ENCODE peak calls at places on chromosomes 11 and 22, in five cellular contexts. T, G, M, P and B are unnamed samples.

GRCh38 chr11:134164490-134165370 is 59.0 kb downstream of the NCAPD3 start:
- DNase-seq in T (no peak), M (no peak), G (no peak), P (no peak), B (no peak)

GRCh38 chr11:94145916-94146315 is 17.3 kb downstream of the PANX1 start:
- DNase-seq in M (no peak), T (no peak), P (no peak), G (no peak), B (no peak)

GRCh38 chr11:11499300-11499699 is 122.5 kb downstream of the GALNT18 start:
- DNase-seq in T (no peak), P (no peak), M (no peak), G (no peak), B (no peak)

GRCh38 chr22:38861927-38862326 is 10.1 kb downstream of the CBX6 start:
- DNase-seq in M (no peak), G (no peak), T (no peak), P (no peak), B (no peak)

GRCh38 chr11:67644042-67644441 is 4.5 kb upstream of the TBX10 start:
- DNase-seq in G (no peak), P (peak; percentile 57), M (no peak), T (peak; percentile 38), B (no peak)

GRCh38 chr22:36141481-36141880 is 19.1 kb downstream of the APOL3 start:
- DNase-seq in T (no peak), G (no peak), P (no peak), M (no peak), B (no peak)

GRCh38 chr22:25492950-25493790 is 71.3 kb upstream of the GRK3 start:
- DNase-seq in T (no peak), M (peak; percentile 68), G (no peak), P (no peak), B (no peak)

GRCh38 chr11:94417386-94417987 is 16.3 kb upstream of the GPR83 start:
- DNase-seq in G (no peak), T (peak; percentile 15), P (no peak), M (no peak), B (no peak)

GRCh38 chr11:10703544-10703943 is 10.0 kb upstream of the IRAG1 start:
- DNase-seq in P (no peak), M (no peak), G (no peak), T (no peak), B (no peak)

GRCh38 chr11:120431633-120432032 is 79.9 kb upstream of the GRIK4 start:
- DNase-seq in M (no peak), G (no peak), P (no peak), T (no peak), B (no peak)

GRCh38 chr11:68200639-68201038 is 12.5 kb downstream of the KMT5B start:
- DNase-seq in T (no peak), M (no peak), G (no peak), P (no peak), B (no peak)

GRCh38 chr11:12777208-12777874 is 103.1 kb downstream of the TEAD1 start:
- DNase-seq in P (no peak), T (no peak), M (no peak), G (no peak), B (no peak)

GRCh38 chr11:65615950-65616574 is 486 bp downstream of the PCNX3 start:
- DNase-seq in P (no peak), T (no peak), M (no peak), G (no peak), B (no peak)

GRCh38 chr11:111730871-111731591 is 35.2 kb downstream of the PPP2R1B start:
- DNase-seq in M (peak; percentile 84), P (no peak), T (no peak), G (no peak), B (peak; percentile 58)

GRCh38 chr11:36098046-36098445 is 154.2 kb downstream of the LDLRAD3 start:
- DNase-seq in T (no peak), M (peak; percentile 77), P (no peak), G (no peak), B (no peak)

GRCh38 chr22:38718414-38718813 is 12.7 kb downstream of the GTPBP1 start:
- DNase-seq in M (peak; percentile 85), G (no peak), T (no peak), P (peak; percentile 91), B (no peak)

GRCh38 chr11:10728154-10728553 is 22.9 kb upstream of the CTR9 start:
- DNase-seq in P (no peak), M (no peak), G (no peak), T (no peak), B (no peak)

GRCh38 chr22:23137905-23138520 is 3.8 kb downstream of the RSPH14 start:
- DNase-seq in T (no peak), G (peak; percentile 83), M (no peak), P (no peak), B (no peak)

GRCh38 chr22:32754413-32755041 is 47.0 kb upstream of the TIMP3 start:
- DNase-seq in T (no peak), M (no peak), G (no peak), P (peak; percentile 64), B (no peak)

GRCh38 chr11:94885133-94885532 is 88.2 kb downstream of the CWC15 start:
- DNase-seq in P (peak; percentile 79), G (no peak), T (no peak), M (no peak), B (no peak)

GRCh38 chr11:108117746-108118371 is 3.5 kb upstream of the ACAT1 start:
- DNase-seq in M (no peak), P (peak; percentile 65), T (peak; percentile 60), G (no peak), B (no peak)

GRCh38 chr11:44627911-44628729 is 62.7 kb downstream of the CD82 start:
- DNase-seq in M (no peak), T (no peak), G (peak; percentile 31), P (no peak), B (peak; percentile 66)

GRCh38 chr11:110173775-110174644 is 80.8 kb downstream of the ZC3H12C start:
- DNase-seq in M (no peak), T (peak; percentile 97), P (no peak), G (peak; percentile 68), B (peak; percentile 68)

GRCh38 chr22:30556388-30556787 is 9.8 kb upstream of the SEC14L6 start:
- DNase-seq in G (no peak), M (no peak), P (no peak), T (no peak), B (no peak)

GRCh38 chr11:97754976-97755375 is 1265.8 kb upstream of the CNTN5 start:
- DNase-seq in G (no peak), T (no peak), M (no peak), P (no peak), B (no peak)

GRCh38 chr11:22337571-22338464 is at the start of gene SLC17A6:
- DNase-seq in P (no peak), M (no peak), G (no peak), T (peak; percentile 29), B (no peak)

GRCh38 chr11:46930089-46930488 is 6.5 kb upstream of the CSTPP1 start:
- DNase-seq in G (no peak), M (no peak), T (no peak), P (peak; percentile 99), B (peak; percentile 28)

GRCh38 chr11:101049123-101049522 is 80.5 kb downstream of the PGR start:
- DNase-seq in P (peak; percentile 69), M (no peak), T (peak; percentile 10), G (no peak), B (no peak)

GRCh38 chr22:29810156-29810555 is 27.9 kb downstream of the ASCC2 start:
- DNase-seq in P (no peak), T (no peak), M (no peak), G (no peak), B (no peak)

DNA sequence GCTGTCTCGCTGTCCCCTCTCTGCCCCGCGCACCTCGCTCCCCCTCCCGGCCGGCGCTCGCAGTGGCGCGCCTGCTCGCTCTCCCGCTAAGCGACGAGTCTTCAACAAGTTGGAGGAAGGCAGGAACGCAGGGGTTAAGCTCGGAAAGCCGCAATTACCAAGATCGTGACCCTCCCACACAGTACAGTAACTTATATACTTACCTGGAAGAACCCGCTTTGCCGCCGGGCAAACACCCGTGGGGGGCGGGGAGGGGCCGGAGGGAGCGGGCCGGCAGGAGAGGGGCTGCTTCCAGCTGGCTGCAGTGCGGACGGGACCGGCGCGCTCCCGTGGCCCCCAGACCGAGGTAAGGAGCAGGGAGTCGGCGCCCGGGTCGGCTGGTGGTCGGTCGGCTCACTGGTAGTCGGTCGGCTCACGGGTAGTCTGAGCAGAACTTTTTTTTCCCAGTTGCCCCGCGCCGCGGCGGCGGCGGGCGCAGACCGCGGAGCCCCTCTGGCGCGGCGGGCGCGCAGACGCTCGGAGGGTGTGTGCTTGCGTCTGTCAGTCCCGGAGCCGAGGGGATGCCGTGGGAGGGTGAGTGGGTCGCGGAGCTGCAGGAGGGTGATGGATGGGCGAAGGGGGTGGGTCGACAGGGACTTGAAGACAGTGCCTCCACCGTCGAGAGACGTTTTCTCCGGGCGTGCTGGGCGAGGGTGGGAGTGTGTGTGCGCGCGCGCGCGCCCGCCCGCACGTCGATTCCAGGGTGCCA is 101.2 kb upstream of the HSD17B12 start:
- DNase-seq in T (peak; percentile 32), P (no peak), G (no peak), M (peak; percentile 74), B (peak; percentile 70)
- H3K4me1 ChIP-seq in T (peaks cover 13% of the 10 kb centered on the region), P (no peaks in the 10 kb centered on the region), G (peaks cover 16% of the 10 kb centered on the region), M (peaks cover 12% of the 10 kb centered on the region), B (peaks cover 19% of the 10 kb centered on the region)

GRCh38 chr11:4704054-4704789 is at the start of gene MMP26:
- DNase-seq in T (no peak), P (no peak), G (no peak), M (no peak), B (no peak)

GRCh38 chr11:4697583-4697982 is at the start of gene OR51E2:
- DNase-seq in G (no peak), T (no peak), M (no peak), P (no peak), B (no peak)

GRCh38 chr11:4699697-4700435 is 2.2 kb upstream of the OR51E2 start:
- DNase-seq in G (no peak), T (no peak), M (no peak), P (no peak), B (no peak)

GRCh38 chr11:4704790-4705334 is 278 bp downstream of the MMP26 start:
- DNase-seq in T (no peak), G (no peak), P (no peak), M (no peak), B (no peak)

DNA sequence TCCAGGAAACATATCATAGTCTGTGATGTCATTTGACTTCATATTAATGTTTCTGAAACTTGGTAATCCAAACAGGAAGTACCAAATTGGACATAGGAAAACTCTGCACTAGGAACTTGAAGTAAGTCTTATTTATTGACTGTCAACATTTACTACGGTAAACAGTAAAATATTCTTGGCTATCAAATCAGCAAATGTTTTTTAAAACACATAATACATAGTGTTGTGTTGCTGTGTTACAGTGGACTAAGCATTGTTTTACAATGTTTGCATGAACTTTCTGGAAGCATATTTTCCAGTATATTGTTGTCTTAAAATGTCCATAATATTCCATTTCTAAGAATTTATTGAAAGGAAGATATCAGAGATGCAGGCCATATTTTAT is 2.8 kb upstream of the OR51E2 start:
- DNase-seq in G (no peak), M (no peak), P (no peak), T (no peak), B (no peak)
- H3K4me1 ChIP-seq in G (no peaks in the 10 kb centered on the region), M (no peaks in the 10 kb centered on the region), P (no peaks in the 10 kb centered on the region), T (no peaks in the 10 kb centered on the region), B (no peaks in the 10 kb centered on the region)

GRCh38 chr11:117946196-117946841 is 17.1 kb upstream of the TMPRSS13 start:
- DNase-seq in T (no peak), G (no peak), P (no peak), M (no peak), B (no peak)
- H3K4me1 ChIP-seq in T (no peaks in the 10 kb centered on the region), G (peaks cover 51% of the 10 kb centered on the region), P (peaks cover 25% of the 10 kb centered on the region), M (peaks cover 7% of the 10 kb centered on the region), B (no peaks in the 10 kb centered on the region)

GRCh38 chr11:14117632-14118031 is 155.1 kb downstream of the SPON1 start:
- DNase-seq in T (no peak), G (no peak), P (no peak), M (no peak), B (no peak)
- H3K4me1 ChIP-seq in T (no peaks in the 10 kb centered on the region), G (no peaks in the 10 kb centered on the region), P (no peaks in the 10 kb centered on the region), M (no peaks in the 10 kb centered on the region), B (no peaks in the 10 kb centered on the region)